ENCODE peak calls at places on chromosome 1, in seven cellular contexts. D is lower lobe of right lung; K is HCT116; H is activated effector memory CD4-positive, alpha-beta T cell treated with Interleukin-2 at 50 U/mL for 16 hours; O is AG09309; S is nucleus accumbens; W is HTR-8/SVneo. J is an unnamed sample.

GRCh38 chr1:232430467-232430866 is 199.5 kb downstream of the SIPA1L2 start:
- DNase-seq in O (no peak), K (no peak), D (no peak), H (no peak), S (no peak), W (no peak), J (no peak)

GRCh38 chr1:26538480-26539412 is 9.2 kb downstream of the RPS6KA1 start:
- DNase-seq in D (peak; percentile 73), K (peak; percentile 41), O (no peak), H (peak; percentile 33), S (no peak), W (no peak), J (peak; percentile 34)

GRCh38 chr1:59074574-59074973 is 222.3 kb upstream of the FGGY start:
- DNase-seq in K (no peak), S (no peak), O (no peak), W (no peak), D (no peak), H (no peak), J (no peak)

GRCh38 chr1:1306070-1306660 is 1.6 kb downstream of the ACAP3 start:
- DNase-seq in H (no peak), W (no peak), O (no peak), D (no peak), S (no peak), K (no peak), J (no peak)

GRCh38 chr1:223056802-223057201 is 86.2 kb downstream of the TLR5 start:
- DNase-seq in D (no peak), W (no peak), S (no peak), O (no peak), H (no peak), K (no peak), J (no peak)

GRCh38 chr1:171355727-171356126 is 41.7 kb downstream of the FMO4 start:
- DNase-seq in D (no peak), K (no peak), H (no peak), W (no peak), S (no peak), O (peak; percentile 1), J (no peak)

GRCh38 chr1:157523774-157524501 is 28.4 kb downstream of the FCRL5 start:
- DNase-seq in O (no peak), W (no peak), D (no peak), K (no peak), H (no peak), S (no peak), J (no peak)

GRCh38 chr1:224565186-224565585 is 50.9 kb upstream of the CNIH3 start:
- DNase-seq in W (peak; percentile 67), S (no peak), D (peak; percentile 46), O (peak; percentile 61), H (no peak), K (peak; percentile 71), J (no peak)

GRCh38 chr1:58290685-58291372 is 255.7 kb downstream of the OMA1 start:
- DNase-seq in H (no peak), K (no peak), W (no peak), D (no peak), S (no peak), O (no peak), J (no peak)

GRCh38 chr1:9844106-9844505 is 20.3 kb upstream of the CLSTN1 start:
- DNase-seq in D (peak; percentile 28), W (no peak), H (no peak), K (no peak), O (no peak), S (no peak), J (no peak)

GRCh38 chr1:9676815-9677393 is 25.4 kb downstream of the PIK3CD start:
- DNase-seq in D (no peak), K (no peak), S (no peak), H (no peak), O (no peak), W (no peak), J (no peak)

GRCh38 chr1:215045647-215046308 is 36.8 kb upstream of the KCNK2 start:
- DNase-seq in O (no peak), H (no peak), W (no peak), S (no peak), D (no peak), K (no peak), J (no peak)

GRCh38 chr1:159938221-159938852 is 7.1 kb downstream of the IGSF9 start:
- DNase-seq in K (no peak), D (no peak), O (no peak), W (no peak), H (no peak), S (no peak), J (no peak)

GRCh38 chr1:8765253-8765652 is 52.2 kb downstream of the RERE start:
- DNase-seq in D (no peak), H (no peak), O (no peak), K (no peak), S (no peak), W (no peak), J (no peak)

GRCh38 chr1:78333426-78334012 is 157.3 kb upstream of the PTGFR start:
- DNase-seq in O (no peak), W (no peak), D (no peak), K (peak; percentile 37), H (no peak), S (no peak), J (no peak)

GRCh38 chr1:1399870-1400575 is 888 bp upstream of the CCNL2 start:
- DNase-seq in O (no peak), W (no peak), H (no peak), K (no peak), D (no peak), S (no peak), J (no peak)

GRCh38 chr1:24321150-24321549 is 2.0 kb downstream of the GRHL3 start:
- DNase-seq in D (no peak), W (no peak), H (no peak), O (no peak), S (no peak), K (no peak), J (no peak)

GRCh38 chr1:222252788-222253187 is 295.1 kb downstream of the HHIPL2 start:
- DNase-seq in K (no peak), W (no peak), O (no peak), D (no peak), H (no peak), S (no peak), J (no peak)

GRCh38 chr1:40252601-40253000 is 4.9 kb downstream of the TMCO2 start:
- DNase-seq in S (no peak), O (no peak), W (no peak), H (no peak), K (no peak), D (no peak), J (no peak)

GRCh38 chr1:186082235-186082937 is 292.7 kb downstream of the TPR start:
- DNase-seq in O (peak; percentile 49), H (no peak), K (peak; percentile 35), D (peak; percentile 67), S (no peak), W (no peak), J (no peak)

GRCh38 chr1:53639251-53639721 is 99.7 kb downstream of the GLIS1 start:
- DNase-seq in K (peak; percentile 4), S (no peak), D (no peak), O (peak; percentile 54), H (no peak), W (peak; percentile 69), J (no peak)

GRCh38 chr1:101136739-101137138 is 100.1 kb upstream of the S1PR1 start:
- DNase-seq in K (no peak), W (no peak), H (no peak), S (no peak), D (no peak), O (no peak), J (peak; percentile 26)

GRCh38 chr1:156509424-156510035 is 9.0 kb upstream of the MEF2D start:
- DNase-seq in W (no peak), O (no peak), H (no peak), D (no peak), K (no peak), S (no peak), J (no peak)

GRCh38 chr1:4489486-4489885 is 164.9 kb upstream of the AJAP1 start:
- DNase-seq in O (no peak), S (no peak), W (no peak), H (no peak), K (no peak), D (no peak), J (no peak)

GRCh38 chr1:73673980-73674379 is 524.0 kb downstream of the LRRIQ3 start:
- DNase-seq in H (no peak), O (no peak), D (no peak), K (no peak), S (no peak), W (no peak), J (no peak)

GRCh38 chr1:16125088-16125470 is 30.8 kb downstream of the EPHA2 start:
- DNase-seq in W (no peak), H (no peak), S (no peak), K (no peak), O (no peak), D (no peak), J (no peak)

GRCh38 chr1:14915356-14916054 is 238.0 kb upstream of the TMEM51 start:
- DNase-seq in S (no peak), O (no peak), H (peak; percentile 7), D (no peak), K (peak; percentile 28), W (peak; percentile 70), J (peak; percentile 3)

GRCh38 chr1:8495928-8496401 is 178.1 kb downstream of the SLC45A1 start:
- DNase-seq in S (no peak), K (peak; percentile 49), D (no peak), O (no peak), H (no peak), W (no peak), J (no peak)